ENCODE peak calls at places on chromosomes 7 and 10, in seven cellular contexts. H is body of pancreas, N is WERI-Rb-1, E is iris pigment epithelial cell, R is thoracic aorta, D is uterus, S is GM12865. K is an unnamed sample.

GRCh38 chr10:46523881-46524470 is 32.5 kb downstream of the GPRIN2 start:
- DNase-seq in R (peak), N (no peak), D (peak), H (peak), E (peak), S (no peak), K (no peak)

GRCh38 chr10:55283041-55283440 is 482.0 kb upstream of the PCDH15 start:
- DNase-seq in H (no peak), E (no peak), S (no peak), N (no peak), D (no peak), R (no peak), K (no peak)

GRCh38 chr10:129136866-129137415 is 330.1 kb upstream of the MGMT start:
- DNase-seq in N (no peak), D (no peak), S (no peak), R (no peak), E (no peak), H (no peak), K (no peak)

GRCh38 chr10:84715911-84716310 is 387.5 kb downstream of the CCSER2 start:
- DNase-seq in S (peak), R (no peak), D (no peak), N (peak), H (no peak), E (no peak), K (peak)

GRCh38 chr7:85175217-85175616 is 11.6 kb downstream of the SEMA3D start:
- DNase-seq in H (no peak), N (no peak), R (no peak), E (no peak), D (no peak), S (no peak), K (no peak)

GRCh38 chr7:76165973-76166403 is 35.7 kb upstream of the SRRM3 start:
- DNase-seq in S (no peak), H (no peak), N (no peak), E (no peak), R (no peak), D (no peak), K (no peak)

GRCh38 chr10:119379466-119380071 is 162.9 kb downstream of the RGS10 start:
- DNase-seq in E (no peak), H (no peak), R (no peak), D (no peak), N (no peak), S (no peak), K (no peak)

GRCh38 chr7:15457959-15458955 is 103.6 kb downstream of the AGMO start:
- DNase-seq in N (no peak), S (no peak), E (no peak), R (no peak), D (no peak), H (no peak), K (peak)

GRCh38 chr7:98281757-98282652 is 519 bp downstream of the BRI3 start:
- DNase-seq in R (no peak), D (peak), H (peak), N (peak), S (peak), E (no peak), K (no peak)

GRCh38 chr10:52665821-52666220 is 106.8 kb downstream of the MBL2 start:
- DNase-seq in N (no peak), D (no peak), S (no peak), R (no peak), E (no peak), H (no peak), K (no peak)

GRCh38 chr10:110511734-110512449 is 14.2 kb downstream of the DUSP5 start:
- DNase-seq in R (no peak), E (no peak), N (no peak), D (no peak), S (no peak), H (no peak), K (no peak)

GRCh38 chr10:31262672-31263071 is 56.3 kb upstream of the ZEB1 start:
- DNase-seq in H (no peak), E (peak), S (no peak), R (no peak), D (no peak), N (no peak), K (no peak)

GRCh38 chr7:88299126-88299525 is 7.6 kb downstream of the STEAP4 start:
- DNase-seq in H (no peak), R (no peak), E (no peak), S (no peak), N (no peak), D (no peak), K (no peak)

GRCh38 chr7:461453-462172 is 58.0 kb downstream of the PDGFA start:
- DNase-seq in N (no peak), S (no peak), E (no peak), H (no peak), D (no peak), R (no peak), K (no peak)

GRCh38 chr7:111006691-111007090 is 84.2 kb upstream of the LRRN3 start:
- DNase-seq in E (peak), D (no peak), H (no peak), N (no peak), S (no peak), R (no peak), K (no peak)

GRCh38 chr7:116171094-116171493 is 39.2 kb upstream of the TES start:
- DNase-seq in D (no peak), E (no peak), R (no peak), H (no peak), N (no peak), S (no peak), K (no peak)

GRCh38 chr7:151877911-151878835 is 1.3 kb upstream of the PRKAG2 start:
- DNase-seq in R (no peak), S (no peak), N (no peak), H (no peak), E (no peak), D (no peak), K (no peak)

GRCh38 chr7:96527133-96527827 is 182.4 kb downstream of the SEM1 start:
- DNase-seq in E (no peak), N (no peak), D (no peak), H (no peak), S (no peak), R (no peak), K (no peak)

GRCh38 chr10:52542891-52543290 is 228.8 kb downstream of the DKK1 start:
- DNase-seq in S (no peak), D (no peak), H (no peak), R (no peak), E (no peak), N (no peak), K (no peak)

GRCh38 chr7:16063691-16064090 is 357.6 kb downstream of the CRPPA start:
- DNase-seq in R (no peak), E (no peak), H (no peak), S (no peak), D (no peak), N (no peak), K (no peak)

GRCh38 chr10:69696073-69696731 is 66.2 kb downstream of the FAM241B start:
- DNase-seq in S (no peak), N (no peak), D (no peak), E (peak), R (no peak), H (peak), K (no peak)

GRCh38 chr7:94584113-94584512 is 71.8 kb downstream of the SGCE start:
- DNase-seq in E (peak), D (no peak), S (no peak), N (no peak), R (no peak), H (peak), K (no peak)

GRCh38 chr7:112266595-112267270 is 60.2 kb downstream of the ZNF277 start:
- DNase-seq in E (peak), D (no peak), S (no peak), N (no peak), H (no peak), R (no peak), K (no peak)

GRCh38 chr10:107971973-107972372 is 807.5 kb upstream of the SORCS1 start:
- DNase-seq in H (no peak), S (no peak), N (no peak), E (peak), R (no peak), D (no peak), K (no peak)

GRCh38 chr7:136870799-136871487 is 2.5 kb downstream of the CHRM2 start:
- DNase-seq in N (peak), R (no peak), H (no peak), E (peak), S (no peak), D (no peak), K (peak)

GRCh38 chr10:26557641-26558014 is 119.5 kb downstream of the APBB1IP start:
- DNase-seq in H (no peak), D (no peak), S (no peak), R (no peak), E (peak), N (no peak), K (no peak)

GRCh38 chr10:124165311-124165710 is 71.9 kb upstream of the CHST15 start:
- DNase-seq in R (no peak), D (no peak), H (no peak), S (no peak), N (no peak), E (no peak), K (no peak)

GRCh38 chr10:112782176-112782907 is 167.7 kb upstream of the TCF7L2 start:
- DNase-seq in R (no peak), N (no peak), D (peak), H (peak), S (no peak), E (no peak), K (no peak)

GRCh38 chr10:96342402-96342801 is 16.4 kb downstream of the OPALIN start:
- DNase-seq in E (no peak), N (no peak), D (no peak), R (no peak), H (no peak), S (no peak), K (no peak)

GRCh38 chr7:133054167-133054840 is 27.6 kb downstream of the CHCHD3 start:
- DNase-seq in H (no peak), D (no peak), E (peak), R (no peak), N (no peak), S (no peak), K (no peak)

GRCh38 chr7:132187869-132188789 is 388.1 kb downstream of the PLXNA4 start:
- DNase-seq in N (no peak), R (no peak), D (no peak), E (no peak), H (no peak), S (no peak), K (no peak)

GRCh38 chr10:84054743-84055142 is 84.6 kb upstream of the GHITM start:
- DNase-seq in R (no peak), E (no peak), S (no peak), D (no peak), H (no peak), N (peak), K (no peak)

GRCh38 chr7:96069361-96069760 is 252.5 kb downstream of the SLC25A13 start:
- DNase-seq in D (no peak), R (no peak), E (no peak), S (no peak), H (no peak), N (no peak), K (no peak)

GRCh38 chr7:4610768-4611467 is 71.2 kb upstream of the FOXK1 start:
- DNase-seq in S (peak), H (peak), R (no peak), D (peak), N (peak), E (peak), K (peak)

GRCh38 chr10:89873047-89873446 is 171.7 kb downstream of the KIF20B start:
- DNase-seq in E (no peak), N (no peak), S (peak), H (no peak), R (no peak), D (no peak), K (no peak)

GRCh38 chr7:37102518-37103137 is 346.0 kb downstream of the ELMO1 start:
- DNase-seq in S (no peak), H (no peak), N (no peak), R (no peak), E (no peak), D (no peak), K (no peak)

K was measured in NCI-H524.